ENCODE peak calls at places on chromosomes 12 and 14, in seven cellular contexts. One of them, this sample, is unnamed. For H3K4me1 and H3K36me3, the result is how much of the 10 kb centered on the place peaks cover.

GRCh38 chr14:20143911-20144310 is 5.3 kb downstream of the OR4N5 start:
- DNase-seq in psoas muscle: no peak
- DNase-seq in transverse colon: no peak
- DNase-seq in ovary: no peak
- DNase-seq in sigmoid colon: no peak
- DNase-seq in mammary epithelial cell: no peak
- DNase-seq in mesendoderm: no peak
- DNase-seq in this sample: no peak

GRCh38 chr12:8956772-8957171 is 7.3 kb upstream of the M6PR start:
- DNase-seq in psoas muscle: no peak
- DNase-seq in sigmoid colon: no peak
- DNase-seq in mammary epithelial cell: no peak
- DNase-seq in transverse colon: no peak
- DNase-seq in mesendoderm: no peak
- DNase-seq in ovary: no peak
- DNase-seq in this sample: no peak

GRCh38 chr12:92469837-92470236 is 233.0 kb upstream of the PLEKHG7 start:
- DNase-seq in transverse colon: no peak
- DNase-seq in psoas muscle: peak
- DNase-seq in mesendoderm: no peak
- DNase-seq in sigmoid colon: no peak
- DNase-seq in ovary: peak
- DNase-seq in mammary epithelial cell: no peak
- DNase-seq in this sample: no peak

GRCh38 chr12:94157891-94158495 is 9.6 kb downstream of the PLXNC1 start:
- DNase-seq in transverse colon: peak
- DNase-seq in ovary: no peak
- DNase-seq in mammary epithelial cell: no peak
- DNase-seq in sigmoid colon: no peak
- DNase-seq in psoas muscle: no peak
- DNase-seq in mesendoderm: no peak
- DNase-seq in this sample: no peak

GRCh38 chr12:129771238-129771637 is 132.6 kb downstream of the TMEM132D start:
- DNase-seq in psoas muscle: no peak
- DNase-seq in ovary: no peak
- DNase-seq in mammary epithelial cell: no peak
- DNase-seq in mesendoderm: peak
- DNase-seq in sigmoid colon: no peak
- DNase-seq in transverse colon: no peak
- DNase-seq in this sample: no peak

GRCh38 chr12:101941306-101942000 is 64.1 kb downstream of the DRAM1 start:
- DNase-seq in mammary epithelial cell: no peak
- DNase-seq in sigmoid colon: no peak
- DNase-seq in mesendoderm: peak
- DNase-seq in psoas muscle: no peak
- DNase-seq in transverse colon: no peak
- DNase-seq in ovary: no peak
- DNase-seq in this sample: no peak

GRCh38 chr14:69392481-69392880 is 5.6 kb downstream of the ERH start:
- DNase-seq in transverse colon: no peak
- DNase-seq in ovary: no peak
- DNase-seq in psoas muscle: no peak
- DNase-seq in mesendoderm: no peak
- DNase-seq in mammary epithelial cell: no peak
- DNase-seq in sigmoid colon: no peak
- DNase-seq in this sample: no peak

GRCh38 chr14:28813810-28814209 is 47.2 kb downstream of the FOXG1 start:
- DNase-seq in sigmoid colon: no peak
- DNase-seq in mesendoderm: no peak
- DNase-seq in mammary epithelial cell: peak
- DNase-seq in ovary: no peak
- DNase-seq in transverse colon: no peak
- DNase-seq in psoas muscle: no peak
- DNase-seq in this sample: no peak

GRCh38 chr14:100806386-100806785 is 19.5 kb upstream of the MEG3 start:
- DNase-seq in mammary epithelial cell: no peak
- DNase-seq in transverse colon: no peak
- DNase-seq in psoas muscle: no peak
- DNase-seq in sigmoid colon: no peak
- DNase-seq in ovary: no peak
- DNase-seq in mesendoderm: no peak
- DNase-seq in this sample: no peak

GRCh38 chr14:36844443-36844842 is 182.8 kb downstream of the PAX9 start:
- DNase-seq in mesendoderm: peak
- DNase-seq in psoas muscle: no peak
- DNase-seq in mammary epithelial cell: no peak
- DNase-seq in sigmoid colon: no peak
- DNase-seq in transverse colon: no peak
- DNase-seq in ovary: no peak
- DNase-seq in this sample: no peak

GRCh38 chr14:105212541-105213305 is 31.6 kb upstream of the NUDT14 start:
- DNase-seq in mammary epithelial cell: no peak
- DNase-seq in sigmoid colon: no peak
- DNase-seq in psoas muscle: no peak
- DNase-seq in mesendoderm: no peak
- DNase-seq in transverse colon: no peak
- DNase-seq in ovary: no peak
- DNase-seq in this sample: no peak

GRCh38 chr14:76329150-76329881 is 46.6 kb upstream of the ESRRB start:
- DNase-seq in psoas muscle: no peak
- DNase-seq in transverse colon: no peak
- DNase-seq in sigmoid colon: peak
- DNase-seq in ovary: no peak
- DNase-seq in mammary epithelial cell: no peak
- DNase-seq in mesendoderm: peak
- DNase-seq in this sample: no peak

GRCh38 chr12:79983492-79983891 is 48.6 kb upstream of the PPP1R12A start:
- DNase-seq in transverse colon: no peak
- DNase-seq in psoas muscle: no peak
- DNase-seq in mammary epithelial cell: peak
- DNase-seq in mesendoderm: no peak
- DNase-seq in sigmoid colon: no peak
- DNase-seq in ovary: no peak
- DNase-seq in this sample: no peak

GRCh38 chr14:44404021-44404420 is 103.1 kb downstream of the FSCB start:
- DNase-seq in psoas muscle: no peak
- DNase-seq in sigmoid colon: no peak
- DNase-seq in mammary epithelial cell: peak
- DNase-seq in transverse colon: peak
- DNase-seq in mesendoderm: no peak
- DNase-seq in ovary: no peak
- DNase-seq in this sample: no peak

GRCh38 chr12:15677207-15677606 is 112.0 kb downstream of the EPS8 start:
- DNase-seq in ovary: no peak
- DNase-seq in transverse colon: no peak
- DNase-seq in psoas muscle: no peak
- DNase-seq in mesendoderm: peak
- DNase-seq in mammary epithelial cell: no peak
- DNase-seq in sigmoid colon: no peak
- DNase-seq in this sample: no peak

GRCh38 chr12:25458047-25458552 is 95.0 kb downstream of the LMNTD1 start:
- DNase-seq in psoas muscle: no peak
- DNase-seq in ovary: no peak
- DNase-seq in mesendoderm: no peak
- DNase-seq in transverse colon: no peak
- DNase-seq in sigmoid colon: no peak
- DNase-seq in mammary epithelial cell: peak
- DNase-seq in this sample: no peak

GRCh38 chr12:117528538-117528937 is 167.1 kb upstream of the NOS1 start:
- DNase-seq in ovary: no peak
- DNase-seq in mesendoderm: no peak
- DNase-seq in psoas muscle: no peak
- DNase-seq in mammary epithelial cell: no peak
- DNase-seq in sigmoid colon: no peak
- DNase-seq in transverse colon: no peak
- DNase-seq in this sample: no peak

GRCh38 chr12:27524839-27525238 is 833 bp downstream of the PPFIBP1 start:
- DNase-seq in sigmoid colon: no peak
- DNase-seq in ovary: no peak
- DNase-seq in mammary epithelial cell: no peak
- DNase-seq in mesendoderm: peak
- DNase-seq in transverse colon: peak
- DNase-seq in psoas muscle: no peak
- DNase-seq in this sample: no peak

GRCh38 chr12:78118036-78118435 is 287.3 kb downstream of the NAV3 start:
- DNase-seq in mammary epithelial cell: no peak
- DNase-seq in psoas muscle: no peak
- DNase-seq in ovary: no peak
- DNase-seq in sigmoid colon: no peak
- DNase-seq in mesendoderm: peak
- DNase-seq in transverse colon: no peak
- DNase-seq in this sample: no peak

GRCh38 chr12:123916729-123917128 is 55.9 kb downstream of the CCDC92 start:
- DNase-seq in psoas muscle: peak
- DNase-seq in mammary epithelial cell: peak
- DNase-seq in sigmoid colon: no peak
- DNase-seq in transverse colon: no peak
- DNase-seq in ovary: no peak
- DNase-seq in mesendoderm: peak
- DNase-seq in this sample: no peak

GRCh38 chr12:130146532-130146931 is 15.7 kb upstream of the FZD10 start:
- DNase-seq in transverse colon: no peak
- DNase-seq in ovary: no peak
- DNase-seq in mammary epithelial cell: no peak
- DNase-seq in sigmoid colon: no peak
- DNase-seq in psoas muscle: no peak
- DNase-seq in mesendoderm: no peak
- DNase-seq in this sample: no peak

GRCh38 chr12:120903382-120903817 is 758 bp downstream of the SPPL3 start:
- DNase-seq in sigmoid colon: peak
- DNase-seq in psoas muscle: peak
- DNase-seq in mammary epithelial cell: peak
- DNase-seq in mesendoderm: peak
- DNase-seq in transverse colon: peak
- DNase-seq in ovary: peak
- DNase-seq in this sample: no peak

GRCh38 chr14:101192661-101193000 is 289.1 kb upstream of the RTL1 start:
- DNase-seq in mesendoderm: no peak
- DNase-seq in ovary: no peak
- DNase-seq in transverse colon: no peak
- DNase-seq in sigmoid colon: peak
- DNase-seq in mammary epithelial cell: no peak
- DNase-seq in psoas muscle: no peak
- DNase-seq in this sample: no peak

DNA sequence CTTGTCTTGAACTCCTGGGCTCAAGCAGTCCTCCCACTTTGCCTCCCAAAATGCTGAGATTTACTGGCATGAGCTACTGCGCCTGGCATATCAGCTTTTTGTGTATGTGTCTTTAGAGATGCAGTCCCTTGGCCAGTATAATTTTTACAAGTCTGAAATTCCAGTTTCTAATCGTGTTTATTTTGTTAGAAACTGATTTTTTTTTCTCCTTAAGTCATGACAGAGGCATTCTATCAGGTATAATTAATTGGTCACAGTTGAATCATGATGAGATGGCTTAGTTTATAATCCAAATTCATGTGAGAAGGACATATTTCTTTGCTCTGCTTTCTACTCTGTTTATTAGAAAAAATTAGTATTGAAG is 98.9 kb downstream of the PCNX1 start:
- DNase-seq in mammary epithelial cell: no peak
- DNase-seq in ovary: no peak
- DNase-seq in psoas muscle: no peak
- DNase-seq in transverse colon: no peak
- DNase-seq in mesendoderm: no peak
- DNase-seq in sigmoid colon: no peak
- DNase-seq in this sample: no peak
- H3K4me1 ChIP-seq in mammary epithelial cell: under half
- H3K4me1 ChIP-seq in ovary: under half
- H3K4me1 ChIP-seq in psoas muscle: under half
- H3K4me1 ChIP-seq in transverse colon: under half
- H3K4me1 ChIP-seq in mesendoderm: under half
- H3K4me1 ChIP-seq in sigmoid colon: under half
- H3K4me1 ChIP-seq in this sample: under half

GRCh38 chr14:92121670-92122350 is at the start of the genes CPSF2 and NDUFB1:
- DNase-seq in psoas muscle: peak
- DNase-seq in transverse colon: peak
- DNase-seq in ovary: peak
- DNase-seq in sigmoid colon: peak
- DNase-seq in mesendoderm: peak
- DNase-seq in mammary epithelial cell: peak
- DNase-seq in this sample: peak

GRCh38 chr14:92122351-92122677 is 545 bp downstream of the CPSF2 start:
- DNase-seq in mammary epithelial cell: no peak
- DNase-seq in psoas muscle: no peak
- DNase-seq in transverse colon: peak
- DNase-seq in mesendoderm: peak
- DNase-seq in ovary: no peak
- DNase-seq in sigmoid colon: no peak
- DNase-seq in this sample: no peak

GRCh38 chr14:92122761-92123160 is 992 bp downstream of the CPSF2 start:
- DNase-seq in ovary: no peak
- DNase-seq in sigmoid colon: no peak
- DNase-seq in transverse colon: no peak
- DNase-seq in mammary epithelial cell: no peak
- DNase-seq in psoas muscle: no peak
- DNase-seq in mesendoderm: no peak
- DNase-seq in this sample: no peak

DNA sequence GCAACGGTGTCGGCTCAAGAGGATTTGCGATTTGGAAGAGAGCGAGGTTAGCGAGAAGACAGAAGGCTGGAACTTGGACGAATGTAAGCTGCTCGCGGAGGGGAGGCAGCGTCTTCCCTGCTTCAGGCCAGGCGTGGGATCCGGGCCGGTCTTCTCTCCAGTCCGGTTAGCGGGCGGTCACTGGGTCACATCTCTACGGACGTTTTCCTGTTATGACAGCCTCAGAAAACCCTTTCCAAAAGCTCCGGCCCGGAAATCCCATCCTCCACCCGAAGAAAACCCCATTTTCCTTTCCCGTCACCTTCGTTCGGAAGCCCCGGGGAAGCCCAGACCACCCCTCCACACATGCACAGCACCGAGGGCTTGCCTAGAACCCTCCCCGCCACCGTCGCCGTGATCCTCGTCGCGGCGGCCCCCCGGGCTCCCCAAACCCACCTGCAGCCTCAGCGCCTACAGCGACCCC is 268 bp downstream of the NDUFB1 start:
- DNase-seq in mammary epithelial cell: no peak
- DNase-seq in psoas muscle: peak
- DNase-seq in transverse colon: peak
- DNase-seq in ovary: no peak
- DNase-seq in sigmoid colon: peak
- DNase-seq in mesendoderm: no peak
- DNase-seq in this sample: peak
- H3K36me3 ChIP-seq in mammary epithelial cell: under half
- H3K36me3 ChIP-seq in psoas muscle: under half
- H3K36me3 ChIP-seq in transverse colon: under half
- H3K36me3 ChIP-seq in ovary: under half
- H3K36me3 ChIP-seq in sigmoid colon: under half
- H3K36me3 ChIP-seq in mesendoderm: under half
- H3K36me3 ChIP-seq in this sample: under half

GRCh38 chr12:52245259-52245961 is 12.4 kb downstream of the KRT7 start:
- DNase-seq in mammary epithelial cell: no peak
- DNase-seq in psoas muscle: peak
- DNase-seq in transverse colon: no peak
- DNase-seq in mesendoderm: no peak
- DNase-seq in ovary: no peak
- DNase-seq in sigmoid colon: peak
- DNase-seq in this sample: no peak
- H3K4me1 ChIP-seq in mammary epithelial cell: under half
- H3K4me1 ChIP-seq in psoas muscle: under half
- H3K4me1 ChIP-seq in transverse colon: under half
- H3K4me1 ChIP-seq in mesendoderm: under half
- H3K4me1 ChIP-seq in ovary: under half
- H3K4me1 ChIP-seq in sigmoid colon: under half
- H3K4me1 ChIP-seq in this sample: half or more

GRCh38 chr12:6750506-6750905 is 2.4 kb downstream of the MLF2 start:
- DNase-seq in psoas muscle: no peak
- DNase-seq in transverse colon: no peak
- DNase-seq in sigmoid colon: no peak
- DNase-seq in mammary epithelial cell: peak
- DNase-seq in ovary: no peak
- DNase-seq in mesendoderm: no peak
- DNase-seq in this sample: no peak
- H3K36me3 ChIP-seq in psoas muscle: under half
- H3K36me3 ChIP-seq in transverse colon: under half
- H3K36me3 ChIP-seq in sigmoid colon: half or more
- H3K36me3 ChIP-seq in mammary epithelial cell: under half
- H3K36me3 ChIP-seq in ovary: under half
- H3K36me3 ChIP-seq in mesendoderm: under half
- H3K36me3 ChIP-seq in this sample: under half

This sample was measured in ascending aorta.